ENCODE peak calls at places on chromosomes 6 and 20, in nine cellular contexts. E is OCI-LY7, V is HCT116, J is GM23248, N is SK-N-SH, M is GM23338, Y is PC-3, H is hepatocyte, D is MM.1S. T is an unnamed sample.

GRCh38 chr6:54892831-54893230 is 46.3 kb downstream of the FAM83B start:
- DNase-seq in J (peak; percentile 69), D (no peak), H (no peak), M (no peak), N (no peak), Y (peak; percentile 97), V (peak; percentile 45), E (no peak), T (peak; percentile 4)

GRCh38 chr20:24981750-24982149 is 10.8 kb downstream of the APMAP start:
- DNase-seq in V (no peak), E (no peak), Y (no peak), M (no peak), H (no peak), N (no peak), D (no peak), J (no peak), T (no peak)

GRCh38 chr6:132798820-132799538 is 542 bp upstream of the SLC18B1 start:
- DNase-seq in J (peak; percentile 80), D (peak; percentile 84), E (peak; percentile 88), M (peak; percentile 84), V (peak; percentile 76), Y (peak; percentile 77), H (peak; percentile 87), N (peak; percentile 61), T (peak; percentile 62)

GRCh38 chr6:82205793-82206425 is 41.6 kb downstream of the IBTK start:
- DNase-seq in D (no peak), N (peak; percentile 38), E (no peak), V (no peak), H (peak; percentile 38), Y (no peak), J (no peak), M (no peak), T (peak; percentile 22)

GRCh38 chr20:41956316-41957050 is 338.3 kb upstream of the CHD6 start:
- DNase-seq in E (peak; percentile 23), V (no peak), D (peak; percentile 45), N (peak; percentile 31), H (peak; percentile 44), M (peak; percentile 2), J (peak; percentile 3), Y (peak; percentile 28), T (peak; percentile 44)

GRCh38 chr6:45423111-45423900 is 45.6 kb upstream of the SUPT3H start:
- DNase-seq in E (no peak), V (no peak), H (peak; percentile 28), J (peak; percentile 70), N (peak; percentile 41), M (peak; percentile 66), Y (peak; percentile 36), D (peak; percentile 23), T (peak; percentile 65)

GRCh38 chr6:73832313-73832712 is 136.3 kb downstream of the CD109 start:
- DNase-seq in M (no peak), N (no peak), Y (no peak), J (peak; percentile 27), D (no peak), E (no peak), H (no peak), V (no peak), T (no peak)

GRCh38 chr6:3910264-3910663 is 61.1 kb downstream of the FAM50B start:
- DNase-seq in Y (no peak), H (no peak), M (no peak), E (no peak), D (no peak), J (no peak), V (no peak), N (no peak), T (no peak)

GRCh38 chr20:10924628-10925266 is 250.9 kb upstream of the JAG1 start:
- DNase-seq in V (no peak), N (no peak), E (no peak), M (no peak), H (peak; percentile 32), Y (peak; percentile 84), D (no peak), J (peak; percentile 86), T (no peak)

GRCh38 chr20:44287272-44288097 is 23.5 kb downstream of the FITM2 start:
- DNase-seq in N (no peak), Y (no peak), J (no peak), D (no peak), E (no peak), H (no peak), V (no peak), M (no peak), T (no peak)

GRCh38 chr6:99613705-99614429 is 7.2 kb downstream of the PRDM13 start:
- DNase-seq in H (peak; percentile 32), M (peak; percentile 69), J (peak; percentile 37), E (peak; percentile 16), V (no peak), N (peak; percentile 60), Y (no peak), D (peak; percentile 48), T (peak; percentile 75)

GRCh38 chr6:24196198-24196597 is 70.2 kb downstream of the NRSN1 start:
- DNase-seq in H (no peak), D (no peak), J (no peak), E (no peak), M (no peak), Y (no peak), N (no peak), V (no peak), T (no peak)

GRCh38 chr6:137926207-137926731 is 59.2 kb downstream of the TNFAIP3 start:
- DNase-seq in E (no peak), N (no peak), J (peak; percentile 89), V (peak; percentile 38), D (peak; percentile 46), H (peak; percentile 57), Y (peak; percentile 87), M (peak; percentile 87), T (peak; percentile 64)

GRCh38 chr6:31576897-31577341 is 1.6 kb downstream of the TNF start:
- DNase-seq in Y (no peak), E (no peak), D (no peak), M (no peak), H (no peak), V (no peak), J (no peak), N (no peak), T (no peak)

GRCh38 chr6:63636516-63636968 is 940 bp downstream of the PHF3 start:
- DNase-seq in E (peak; percentile 44), J (peak; percentile 69), N (peak; percentile 47), Y (peak; percentile 16), M (peak; percentile 75), V (peak; percentile 13), D (peak; percentile 36), H (peak; percentile 69), T (peak; percentile 62)

GRCh38 chr6:147177286-147177685 is 26.9 kb upstream of the STXBP5 start:
- DNase-seq in V (no peak), N (no peak), Y (no peak), E (no peak), J (no peak), H (no peak), M (no peak), D (no peak), T (no peak)

GRCh38 chr6:147179809-147180208 is 24.4 kb upstream of the STXBP5 start:
- DNase-seq in D (no peak), E (no peak), M (no peak), Y (peak; percentile 54), N (no peak), H (no peak), V (no peak), J (no peak), T (no peak)

GRCh38 chr6:147178355-147178754 is 25.9 kb upstream of the STXBP5 start:
- DNase-seq in J (no peak), V (no peak), H (no peak), D (no peak), N (no peak), E (no peak), M (no peak), Y (no peak), T (no peak)

GRCh38 chr6:147173675-147174339 is 30.4 kb upstream of the STXBP5 start:
- DNase-seq in V (no peak), J (no peak), M (no peak), N (no peak), D (no peak), H (no peak), E (no peak), Y (no peak), T (no peak)

GRCh38 chr6:147176795-147177194 is 27.4 kb upstream of the STXBP5 start:
- DNase-seq in E (no peak), M (peak; percentile 32), D (no peak), N (no peak), J (no peak), Y (no peak), V (no peak), H (no peak), T (no peak)
- TF ChIP-seq EZH2phosphoT487 in E (no peak), M (no peak), D (no peak), N (no peak), J (no peak), Y (no peak), V (no peak), H (no peak), T (no peak)

GRCh38 chr20:63373996-63374395 is 12.8 kb upstream of the CHRNA4 start:
- DNase-seq in Y (no peak), E (no peak), V (no peak), N (no peak), J (no peak), D (no peak), M (no peak), H (no peak), T (no peak)
- TF ChIP-seq EZH2phosphoT487 in Y (no peak), E (no peak), V (no peak), N (no peak), J (no peak), D (no peak), M (no peak), H (no peak), T (no peak)

DNA sequence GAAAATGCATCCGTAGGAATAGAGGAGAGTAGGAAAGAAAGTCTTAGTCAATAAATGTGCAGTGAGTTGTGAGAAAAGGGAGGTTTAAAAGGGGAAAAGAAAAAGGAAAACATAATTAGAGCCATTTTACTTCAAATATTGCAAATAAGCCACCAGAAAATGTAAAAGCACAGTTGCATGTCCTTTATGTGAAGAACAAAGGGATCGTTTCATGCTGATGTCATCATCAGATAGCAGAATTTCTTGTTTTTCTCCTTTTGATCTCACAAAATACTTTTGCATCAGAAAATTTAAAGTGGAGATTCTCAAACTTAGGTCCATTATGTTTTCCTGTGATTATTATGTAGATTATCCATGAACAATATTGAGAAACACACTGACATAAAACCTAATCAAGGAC is 166.7 kb downstream of the HAO1 start:
- DNase-seq in J (no peak), Y (peak; percentile 63), D (no peak), N (no peak), M (no peak), E (no peak), V (no peak), H (no peak), T (no peak)
- TF ChIP-seq EZH2phosphoT487 in J (no peak), Y (no peak), D (no peak), N (no peak), M (no peak), E (no peak), V (no peak), H (no peak), T (no peak)

DNA sequence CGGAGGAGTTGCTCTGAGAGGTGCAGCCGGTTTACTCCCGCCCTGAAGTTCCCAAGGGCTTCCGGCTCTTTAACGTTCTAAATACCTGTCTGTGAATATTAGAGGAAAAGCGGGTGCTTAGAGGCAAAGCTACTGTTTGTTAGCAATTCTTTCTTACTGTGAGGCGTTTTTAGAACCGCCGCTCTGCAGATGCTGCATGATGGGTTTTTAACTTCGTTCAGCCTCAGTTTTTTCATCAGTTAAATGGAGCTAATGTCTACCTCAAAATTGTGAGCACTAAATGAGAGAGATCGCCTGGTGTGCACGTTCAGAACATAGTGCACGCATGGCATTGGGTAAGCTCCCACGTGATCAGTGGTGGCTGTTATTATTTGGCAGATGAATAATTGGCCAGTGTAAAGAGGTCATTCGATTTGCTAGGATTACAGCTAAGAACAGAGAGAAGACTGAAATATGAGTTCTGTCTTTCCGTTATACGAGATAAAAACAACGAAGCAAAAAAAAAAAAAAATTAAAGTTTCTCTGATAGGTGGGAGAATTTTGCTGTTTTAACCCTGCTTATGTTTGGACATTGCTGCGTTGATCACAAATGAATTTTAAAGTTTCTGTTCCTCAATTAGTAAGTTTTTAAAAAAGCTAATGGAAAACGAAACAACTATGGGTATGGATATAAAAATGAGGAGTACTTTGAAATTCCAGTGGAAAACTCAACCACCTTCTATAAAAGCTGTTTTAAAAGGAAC is 660 bp upstream of the TFB1M start:
- DNase-seq in E (peak; percentile 88), D (peak; percentile 68), V (peak; percentile 82), H (peak; percentile 77), N (peak; percentile 46), J (peak; percentile 88), M (no peak), Y (peak; percentile 65), T (no peak)
- TF ChIP-seq EZH2phosphoT487 in E (no peak), D (no peak), V (no peak), H (no peak), N (no peak), J (no peak), M (no peak), Y (no peak), T (no peak)